ENCODE peak calls at places on chromosome 9, in ten cellular contexts. I is GM12891, M is HCT116, F is ovary, K is erythroblast, T is sigmoid colon, L is transverse colon, C is heart left ventricle, G is spleen, Y is IMR-90. E is an unnamed sample.

GRCh38 chr9:136328011-136328621 is 777 bp downstream of the GPSM1 start:
- DNase-seq in I (no peak), M (no peak), F (peak; percentile 72), K (no peak), T (no peak), L (no peak), C (no peak), G (no peak), Y (no peak), E (no peak)

GRCh38 chr9:70587143-70587710 is 172.8 kb upstream of the KLF9 start:
- DNase-seq in I (no peak), M (no peak), F (no peak), K (no peak), T (peak; percentile 77), L (no peak), C (no peak), G (no peak), Y (peak; percentile 86), E (peak; percentile 67)

GRCh38 chr9:33619666-33620404 is 95.8 kb downstream of the ANKRD18B start:
- DNase-seq in I (no peak), M (peak; percentile 28), F (no peak), K (peak; percentile 93), T (no peak), L (no peak), C (no peak), G (no peak), Y (peak; percentile 97), E (no peak)

GRCh38 chr9:114551750-114552685 is 35.6 kb upstream of the ATP6V1G1 start:
- DNase-seq in I (no peak), M (peak; percentile 92), F (peak; percentile 68), K (no peak), T (peak; percentile 68), L (peak; percentile 19), C (no peak), G (no peak), Y (peak; percentile 98), E (peak; percentile 74)

GRCh38 chr9:127283917-127284316 is 19.3 kb downstream of the GARNL3 start:
- DNase-seq in I (no peak), M (no peak), F (no peak), K (no peak), T (no peak), L (peak; percentile 21), C (no peak), G (no peak), Y (peak; percentile 51), E (peak; percentile 29)

GRCh38 chr9:70964861-70965260 is 156.6 kb downstream of the TRPM3 start:
- DNase-seq in I (no peak), M (no peak), F (no peak), K (no peak), T (no peak), L (no peak), C (no peak), G (no peak), Y (no peak), E (no peak)

GRCh38 chr9:116238225-116238624 is 84.6 kb downstream of the PAPPA start:
- DNase-seq in I (no peak), M (no peak), F (no peak), K (no peak), T (no peak), L (no peak), C (no peak), G (no peak), Y (peak; percentile 93), E (no peak)

GRCh38 chr9:136538599-136539426 is 7.0 kb downstream of the NOTCH1 start:
- DNase-seq in I (peak; percentile 68), M (no peak), F (no peak), K (no peak), T (no peak), L (peak; percentile 62), C (peak; percentile 70), G (peak; percentile 90), Y (no peak), E (no peak)

GRCh38 chr9:1939466-1939865 is 75.7 kb upstream of the SMARCA2 start:
- DNase-seq in I (no peak), M (no peak), F (no peak), K (no peak), T (no peak), L (no peak), C (no peak), G (no peak), Y (no peak), E (no peak)

GRCh38 chr9:136047775-136048559 is 47.1 kb downstream of the NACC2 start:
- DNase-seq in I (peak; percentile 12), M (no peak), F (no peak), K (no peak), T (peak; percentile 54), L (no peak), C (no peak), G (no peak), Y (no peak), E (no peak)

GRCh38 chr9:91951944-91952520 is 2.0 kb upstream of the ROR2 start:
- DNase-seq in I (no peak), M (no peak), F (no peak), K (no peak), T (no peak), L (no peak), C (no peak), G (no peak), Y (peak; percentile 41), E (no peak)

GRCh38 chr9:109113892-109114609 is 5.7 kb downstream of the TMEM245 start:
- DNase-seq in I (no peak), M (no peak), F (no peak), K (no peak), T (no peak), L (no peak), C (no peak), G (no peak), Y (no peak), E (no peak)

GRCh38 chr9:109799141-109799540 is 19.1 kb downstream of the PALM2AKAP2 start:
- DNase-seq in I (no peak), M (no peak), F (no peak), K (no peak), T (no peak), L (no peak), C (no peak), G (no peak), Y (no peak), E (no peak)

GRCh38 chr9:121788686-121789366 is 137.4 kb downstream of the DAB2IP start:
- DNase-seq in I (no peak), M (no peak), F (no peak), K (no peak), T (no peak), L (no peak), C (no peak), G (no peak), Y (no peak), E (no peak)

GRCh38 chr9:70106571-70106970 is 62.9 kb downstream of the MAMDC2 start:
- DNase-seq in I (no peak), M (no peak), F (no peak), K (no peak), T (no peak), L (no peak), C (no peak), G (no peak), Y (no peak), E (no peak)

GRCh38 chr9:72579190-72579589 is 57.8 kb downstream of the TMC1 start:
- DNase-seq in I (no peak), M (peak; percentile 69), F (no peak), K (peak; percentile 40), T (no peak), L (peak; percentile 78), C (no peak), G (no peak), Y (peak; percentile 63), E (no peak)

GRCh38 chr9:21160178-21160577 is 6.3 kb downstream of the IFNA21 start:
- DNase-seq in I (no peak), M (no peak), F (no peak), K (no peak), T (no peak), L (no peak), C (no peak), G (no peak), Y (no peak), E (no peak)

GRCh38 chr9:113578877-113579269 is 115.3 kb downstream of the RGS3 start:
- DNase-seq in I (peak; percentile 78), M (peak; percentile 59), F (no peak), K (no peak), T (no peak), L (peak; percentile 80), C (no peak), G (peak; percentile 96), Y (peak; percentile 97), E (no peak)

GRCh38 chr9:128724744-128725211 is 851 bp upstream of the ZDHHC12 start:
- DNase-seq in I (no peak), M (peak; percentile 62), F (peak; percentile 63), K (peak; percentile 49), T (peak; percentile 89), L (peak; percentile 83), C (peak; percentile 83), G (peak; percentile 86), Y (peak; percentile 64), E (peak; percentile 81)
- TF ChIP-seq POLR2A in I (no peak), M (no peak), F (no peak), K (no peak), T (no peak), L (peak; percentile 49), C (no peak), G (no peak), Y (no peak), E (no peak)

GRCh38 chr9:14348241-14349140 is 34.5 kb upstream of the NFIB start:
- DNase-seq in I (no peak), M (no peak), F (no peak), K (peak; percentile 6), T (no peak), L (no peak), C (peak; percentile 37), G (no peak), Y (no peak), E (no peak)
- TF ChIP-seq POLR2A in I (no peak), M (no peak), F (no peak), K (no peak), T (no peak), L (no peak), C (no peak), G (no peak), Y (no peak), E (no peak)

GRCh38 chr9:94666364-94667099 is 27.2 kb upstream of the FBP1 start:
- DNase-seq in I (no peak), M (no peak), F (no peak), K (no peak), T (no peak), L (no peak), C (no peak), G (no peak), Y (no peak), E (no peak)
- TF ChIP-seq POLR2A in I (no peak), M (no peak), F (no peak), K (no peak), T (no peak), L (no peak), C (no peak), G (no peak), Y (no peak), E (no peak)

DNA sequence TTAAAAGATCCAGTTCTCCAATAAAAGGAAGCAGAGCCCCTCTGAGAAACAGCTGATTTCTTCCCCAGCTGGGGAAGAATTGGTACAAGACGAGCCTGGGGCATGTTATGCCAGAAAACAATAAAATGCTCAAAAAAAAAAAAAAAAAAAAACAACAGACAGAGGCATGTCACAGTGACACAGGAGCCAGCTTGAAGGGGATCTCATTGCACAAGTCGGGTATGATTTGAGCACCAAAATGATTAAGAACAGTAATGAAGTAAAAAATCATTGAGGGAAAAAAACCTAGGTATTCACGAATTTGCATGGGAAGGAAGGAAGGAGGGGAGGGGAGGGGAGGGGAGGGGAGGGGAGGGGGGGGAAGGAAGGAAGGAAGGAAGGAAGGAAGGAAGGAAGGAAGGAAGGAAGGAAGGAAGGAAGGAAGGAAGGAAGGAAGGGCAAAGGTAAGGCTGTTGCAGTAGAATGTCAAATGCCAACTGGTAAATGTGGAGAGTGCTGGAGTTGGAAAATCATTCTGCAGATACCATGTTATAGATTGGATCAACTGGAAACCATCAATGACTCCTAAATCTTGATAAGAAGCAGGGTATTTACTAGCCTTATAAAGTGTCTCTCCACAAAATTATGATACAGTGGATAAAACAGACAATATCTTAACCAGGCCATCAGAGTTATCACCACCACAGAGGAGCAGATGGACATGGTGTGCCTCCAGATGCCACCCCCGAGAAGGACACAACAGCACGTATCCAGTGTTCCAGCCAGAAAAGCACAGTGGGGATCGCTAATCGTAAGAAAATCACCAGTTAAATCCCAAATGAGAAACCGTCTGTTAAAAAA is 7.2 kb downstream of the GNA14 start:
- DNase-seq in I (no peak), M (no peak), F (no peak), K (no peak), T (no peak), L (no peak), C (no peak), G (no peak), Y (no peak), E (no peak)
- TF ChIP-seq POLR2A in I (no peak), M (no peak), F (no peak), K (no peak), T (no peak), L (no peak), C (no peak), G (no peak), Y (no peak), E (no peak)